ENCODE peak calls at places on chromosomes 1 and 21, in five cellular contexts. One of them, this sample, is unnamed.

GRCh38 chr21:43827015-43827611 is 37.7 kb downstream of the RRP1 start:
- DNase-seq in small intestine: no peak
- DNase-seq in heart right ventricle: no peak
- DNase-seq in fibroblast of lung: peak
- DNase-seq in iPS DF 6.9: no peak
- DNase-seq in this sample: peak

GRCh38 chr21:44778094-44778493 is 23.5 kb downstream of the UBE2G2 start:
- DNase-seq in small intestine: no peak
- DNase-seq in heart right ventricle: no peak
- DNase-seq in fibroblast of lung: peak
- DNase-seq in iPS DF 6.9: no peak
- DNase-seq in this sample: no peak

GRCh38 chr21:24514081-24514733 is 1093.1 kb downstream of the MRPL39 start:
- DNase-seq in fibroblast of lung: peak
- DNase-seq in iPS DF 6.9: no peak
- DNase-seq in heart right ventricle: no peak
- DNase-seq in small intestine: no peak
- DNase-seq in this sample: no peak

GRCh38 chr1:23380719-23381118 is 11.1 kb upstream of the ZNF436 start:
- DNase-seq in heart right ventricle: no peak
- DNase-seq in fibroblast of lung: no peak
- DNase-seq in small intestine: no peak
- DNase-seq in iPS DF 6.9: no peak
- DNase-seq in this sample: no peak

GRCh38 chr1:234955107-234955731 is 173.4 kb downstream of the TOMM20 start:
- DNase-seq in fibroblast of lung: peak
- DNase-seq in heart right ventricle: peak
- DNase-seq in small intestine: peak
- DNase-seq in iPS DF 6.9: no peak
- DNase-seq in this sample: peak

GRCh38 chr1:80083892-80084291 is 1077.4 kb upstream of the ADGRL4 start:
- DNase-seq in small intestine: no peak
- DNase-seq in fibroblast of lung: no peak
- DNase-seq in heart right ventricle: no peak
- DNase-seq in iPS DF 6.9: no peak
- DNase-seq in this sample: no peak

GRCh38 chr1:34389974-34390373 is 213.3 kb downstream of the C1orf94 start:
- DNase-seq in heart right ventricle: no peak
- DNase-seq in small intestine: no peak
- DNase-seq in iPS DF 6.9: no peak
- DNase-seq in fibroblast of lung: no peak
- DNase-seq in this sample: no peak

GRCh38 chr1:92933459-92933858 is 27.8 kb downstream of the DIPK1A start:
- DNase-seq in small intestine: no peak
- DNase-seq in heart right ventricle: no peak
- DNase-seq in fibroblast of lung: no peak
- DNase-seq in iPS DF 6.9: no peak
- DNase-seq in this sample: no peak

GRCh38 chr21:21387891-21388290 is 389.7 kb downstream of the NCAM2 start:
- DNase-seq in iPS DF 6.9: no peak
- DNase-seq in heart right ventricle: no peak
- DNase-seq in small intestine: no peak
- DNase-seq in fibroblast of lung: no peak
- DNase-seq in this sample: no peak

GRCh38 chr1:188642585-188643168 is 1813.9 kb downstream of the PLA2G4A start:
- DNase-seq in small intestine: no peak
- DNase-seq in fibroblast of lung: no peak
- DNase-seq in iPS DF 6.9: no peak
- DNase-seq in heart right ventricle: no peak
- DNase-seq in this sample: no peak

GRCh38 chr21:42685036-42685435 is 31.6 kb downstream of the PDE9A start:
- DNase-seq in fibroblast of lung: no peak
- DNase-seq in heart right ventricle: no peak
- DNase-seq in small intestine: no peak
- DNase-seq in iPS DF 6.9: no peak
- DNase-seq in this sample: no peak

GRCh38 chr1:223700942-223701637 is 11.2 kb upstream of the CAPN2 start:
- DNase-seq in fibroblast of lung: peak
- DNase-seq in heart right ventricle: no peak
- DNase-seq in iPS DF 6.9: no peak
- DNase-seq in small intestine: peak
- DNase-seq in this sample: peak

GRCh38 chr1:11790880-11791715 is 14.7 kb downstream of the MTHFR start:
- DNase-seq in small intestine: peak
- DNase-seq in iPS DF 6.9: no peak
- DNase-seq in fibroblast of lung: peak
- DNase-seq in heart right ventricle: peak
- DNase-seq in this sample: peak

GRCh38 chr1:215022204-215022603 is 60.3 kb upstream of the KCNK2 start:
- DNase-seq in iPS DF 6.9: no peak
- DNase-seq in fibroblast of lung: peak
- DNase-seq in small intestine: no peak
- DNase-seq in heart right ventricle: no peak
- DNase-seq in this sample: no peak

GRCh38 chr21:45263534-45263933 is 24.2 kb downstream of the POFUT2 start:
- DNase-seq in fibroblast of lung: no peak
- DNase-seq in heart right ventricle: no peak
- DNase-seq in iPS DF 6.9: no peak
- DNase-seq in small intestine: no peak
- DNase-seq in this sample: peak

GRCh38 chr1:157193219-157193618 is 55.0 kb upstream of the ETV3 start:
- DNase-seq in small intestine: no peak
- DNase-seq in iPS DF 6.9: no peak
- DNase-seq in fibroblast of lung: no peak
- DNase-seq in heart right ventricle: no peak
- DNase-seq in this sample: no peak

GRCh38 chr1:116508984-116509980 is 61.5 kb downstream of the CD58 start:
- DNase-seq in heart right ventricle: no peak
- DNase-seq in iPS DF 6.9: no peak
- DNase-seq in fibroblast of lung: peak
- DNase-seq in small intestine: peak
- DNase-seq in this sample: no peak

GRCh38 chr21:14826630-14827029 is 238.2 kb downstream of the NRIP1 start:
- DNase-seq in fibroblast of lung: no peak
- DNase-seq in iPS DF 6.9: no peak
- DNase-seq in heart right ventricle: no peak
- DNase-seq in small intestine: no peak
- DNase-seq in this sample: no peak

GRCh38 chr21:41418956-41419680 is 6.9 kb upstream of the MX1 start:
- DNase-seq in heart right ventricle: no peak
- DNase-seq in small intestine: no peak
- DNase-seq in iPS DF 6.9: no peak
- DNase-seq in fibroblast of lung: no peak
- DNase-seq in this sample: no peak

GRCh38 chr1:54582566-54583306 is 34.7 kb downstream of the ACOT11 start:
- DNase-seq in heart right ventricle: no peak
- DNase-seq in fibroblast of lung: no peak
- DNase-seq in small intestine: no peak
- DNase-seq in iPS DF 6.9: no peak
- DNase-seq in this sample: peak

GRCh38 chr1:61330018-61330417 is 247.7 kb downstream of the NFIA start:
- DNase-seq in iPS DF 6.9: no peak
- DNase-seq in small intestine: no peak
- DNase-seq in fibroblast of lung: no peak
- DNase-seq in heart right ventricle: no peak
- DNase-seq in this sample: no peak

GRCh38 chr1:209688746-209689234 is 13.6 kb downstream of the G0S2 start:
- DNase-seq in iPS DF 6.9: no peak
- DNase-seq in heart right ventricle: no peak
- DNase-seq in small intestine: no peak
- DNase-seq in fibroblast of lung: peak
- DNase-seq in this sample: no peak

GRCh38 chr21:31671931-31672330 is 12.4 kb downstream of the SOD1 start:
- DNase-seq in fibroblast of lung: no peak
- DNase-seq in heart right ventricle: no peak
- DNase-seq in iPS DF 6.9: no peak
- DNase-seq in small intestine: no peak
- DNase-seq in this sample: no peak

GRCh38 chr1:162548170-162548569 is 13.4 kb upstream of the UAP1 start:
- DNase-seq in heart right ventricle: no peak
- DNase-seq in iPS DF 6.9: no peak
- DNase-seq in fibroblast of lung: peak
- DNase-seq in small intestine: no peak
- DNase-seq in this sample: no peak

GRCh38 chr1:116538527-116538926 is 32.3 kb downstream of the CD58 start:
- DNase-seq in small intestine: peak
- DNase-seq in heart right ventricle: no peak
- DNase-seq in iPS DF 6.9: no peak
- DNase-seq in fibroblast of lung: peak
- DNase-seq in this sample: no peak

GRCh38 chr1:34070201-34070836 is 94.7 kb downstream of the CSMD2 start:
- DNase-seq in small intestine: no peak
- DNase-seq in fibroblast of lung: no peak
- DNase-seq in iPS DF 6.9: no peak
- DNase-seq in heart right ventricle: no peak
- DNase-seq in this sample: no peak

GRCh38 chr1:179771509-179771908 is 28.4 kb downstream of the FAM163A start:
- DNase-seq in small intestine: no peak
- DNase-seq in iPS DF 6.9: no peak
- DNase-seq in fibroblast of lung: no peak
- DNase-seq in heart right ventricle: no peak
- DNase-seq in this sample: no peak

GRCh38 chr1:32665915-32666314 is 14.9 kb downstream of the RBBP4 start:
- DNase-seq in small intestine: no peak
- DNase-seq in iPS DF 6.9: no peak
- DNase-seq in fibroblast of lung: no peak
- DNase-seq in heart right ventricle: no peak
- DNase-seq in this sample: no peak

GRCh38 chr1:32666866-32667566 is 16.0 kb downstream of the RBBP4 start:
- DNase-seq in fibroblast of lung: no peak
- DNase-seq in small intestine: no peak
- DNase-seq in iPS DF 6.9: no peak
- DNase-seq in heart right ventricle: no peak
- DNase-seq in this sample: no peak
- H3K27ac ChIP-seq in fibroblast of lung: no peak
- H3K27ac ChIP-seq in small intestine: no peak
- H3K27ac ChIP-seq in iPS DF 6.9: no peak
- H3K27ac ChIP-seq in heart right ventricle: no peak
- H3K27ac ChIP-seq in this sample: no peak

GRCh38 chr1:109094377-109094803 is 3.8 kb downstream of the TMEM167B start:
- DNase-seq in small intestine: no peak
- DNase-seq in iPS DF 6.9: no peak
- DNase-seq in heart right ventricle: no peak
- DNase-seq in fibroblast of lung: peak
- DNase-seq in this sample: no peak
- H3K27ac ChIP-seq in small intestine: no peak
- H3K27ac ChIP-seq in iPS DF 6.9: no peak
- H3K27ac ChIP-seq in heart right ventricle: peak
- H3K27ac ChIP-seq in fibroblast of lung: peak
- H3K27ac ChIP-seq in this sample: no peak

GRCh38 chr1:29973406-29973805 is 737.1 kb downstream of the PTPRU start:
- DNase-seq in fibroblast of lung: no peak
- DNase-seq in small intestine: no peak
- DNase-seq in heart right ventricle: no peak
- DNase-seq in iPS DF 6.9: no peak
- DNase-seq in this sample: no peak
- H3K27ac ChIP-seq in fibroblast of lung: no peak
- H3K27ac ChIP-seq in small intestine: no peak
- H3K27ac ChIP-seq in heart right ventricle: no peak
- H3K27ac ChIP-seq in iPS DF 6.9: no peak
- H3K27ac ChIP-seq in this sample: no peak

GRCh38 chr1:31920986-31921385 is 17.2 kb downstream of the PTP4A2 start:
- DNase-seq in heart right ventricle: no peak
- DNase-seq in small intestine: no peak
- DNase-seq in fibroblast of lung: no peak
- DNase-seq in iPS DF 6.9: no peak
- DNase-seq in this sample: no peak
- H3K27ac ChIP-seq in heart right ventricle: no peak
- H3K27ac ChIP-seq in small intestine: no peak
- H3K27ac ChIP-seq in fibroblast of lung: no peak
- H3K27ac ChIP-seq in iPS DF 6.9: no peak
- H3K27ac ChIP-seq in this sample: no peak

This sample was measured in kidney.